ENCODE peak calls at places on chromosomes 12 and 14, in eight cellular contexts. S is activated T-helper 1 cell treated with anti-CD3 and anti-CD28 coated beads, Interleukin-2, amount 50 U/mL, for 16 hours; B is T-helper 2 cell; H is NCI-H774; D is hepatic stellate cell; T is nucleus accumbens; W is stomach; R is NCI-H1417. F is an unnamed sample.

GRCh38 chr14:32514236-32514635 is 185.1 kb downstream of the AKAP6 start:
- DNase-seq in S (no peak), B (no peak), H (no peak), D (no peak), T (no peak), W (no peak), R (no peak), F (no peak)

GRCh38 chr14:64683264-64683663 is 21.0 kb upstream of the PLEKHG3 start:
- DNase-seq in S (no peak), B (no peak), H (no peak), D (no peak), T (peak), W (no peak), R (no peak), F (peak)

GRCh38 chr12:115049617-115050016 is 365.6 kb upstream of the TBX3 start:
- DNase-seq in S (no peak), B (no peak), H (no peak), D (no peak), T (no peak), W (no peak), R (no peak), F (no peak)

GRCh38 chr12:53483225-53483978 is 15.9 kb downstream of the MAP3K12 start:
- DNase-seq in S (no peak), B (no peak), H (no peak), D (no peak), T (no peak), W (no peak), R (no peak), F (no peak)

GRCh38 chr14:89654998-89655397 is 238.0 kb upstream of the FOXN3 start:
- DNase-seq in S (no peak), B (no peak), H (peak), D (no peak), T (no peak), W (no peak), R (peak), F (no peak)

GRCh38 chr12:104478396-104479140 is 21.8 kb downstream of the CHST11 start:
- DNase-seq in S (no peak), B (no peak), H (no peak), D (no peak), T (peak), W (no peak), R (no peak), F (peak)

GRCh38 chr14:70658899-70659298 is 17.2 kb downstream of the TTC9 start:
- DNase-seq in S (no peak), B (no peak), H (no peak), D (no peak), T (no peak), W (no peak), R (no peak), F (no peak)

GRCh38 chr14:103973354-103973753 is 31.0 kb upstream of the RD3L start:
- DNase-seq in S (no peak), B (no peak), H (no peak), D (no peak), T (no peak), W (no peak), R (no peak), F (no peak)

GRCh38 chr14:72631401-72631800 is 262.5 kb downstream of the DPF3 start:
- DNase-seq in S (no peak), B (no peak), H (no peak), D (no peak), T (no peak), W (no peak), R (no peak), F (no peak)

GRCh38 chr12:59578239-59578638 is 17.6 kb upstream of the SLC16A7 start:
- DNase-seq in S (no peak), B (no peak), H (no peak), D (no peak), T (no peak), W (no peak), R (no peak), F (no peak)

GRCh38 chr12:109937371-109937770 is 37.3 kb downstream of the TCHP start:
- DNase-seq in S (no peak), B (no peak), H (no peak), D (no peak), T (no peak), W (no peak), R (no peak), F (peak)

GRCh38 chr12:47740536-47741339 is 15.4 kb upstream of the ENDOU start:
- DNase-seq in S (no peak), B (no peak), H (no peak), D (no peak), T (peak), W (no peak), R (peak), F (no peak)

GRCh38 chr14:69571879-69572633 is 2.6 kb downstream of the CCDC177 start:
- DNase-seq in S (no peak), B (no peak), H (peak), D (no peak), T (no peak), W (peak), R (peak), F (no peak)

GRCh38 chr12:121003650-121004049 is 12.6 kb downstream of the C12orf43 start:
- DNase-seq in S (no peak), B (no peak), H (no peak), D (no peak), T (no peak), W (peak), R (no peak), F (no peak)

GRCh38 chr14:87805315-87805723 is 187.7 kb downstream of the GALC start:
- DNase-seq in S (no peak), B (peak), H (no peak), D (no peak), T (peak), W (peak), R (peak), F (peak)

GRCh38 chr12:38886064-38886463 is 19.3 kb downstream of the CPNE8 start:
- DNase-seq in S (no peak), B (no peak), H (no peak), D (no peak), T (no peak), W (peak), R (no peak), F (no peak)

GRCh38 chr12:120529641-120530314 is 820 bp upstream of the COQ5 start:
- DNase-seq in S (no peak), B (no peak), H (peak), D (peak), T (no peak), W (peak), R (peak), F (peak)

GRCh38 chr12:46370792-46371717 is 1.5 kb downstream of the SLC38A2 start:
- DNase-seq in S (peak), B (peak), H (peak), D (peak), T (peak), W (peak), R (peak), F (peak)

GRCh38 chr14:75184447-75184846 is 8.0 kb upstream of the TMED10 start:
- DNase-seq in S (no peak), B (no peak), H (no peak), D (no peak), T (no peak), W (no peak), R (no peak), F (no peak)

GRCh38 chr12:51886021-51886710 is 1.7 kb upstream of the ANKRD33 start:
- DNase-seq in S (no peak), B (no peak), H (no peak), D (peak), T (no peak), W (no peak), R (no peak), F (peak)

GRCh38 chr14:23061995-23062394 is 4.7 kb upstream of the CDH24 start:
- DNase-seq in S (no peak), B (no peak), H (no peak), D (peak), T (no peak), W (peak), R (no peak), F (no peak)

GRCh38 chr12:4276524-4277204 is 3.1 kb downstream of the CCND2 start:
- DNase-seq in S (peak), B (peak), H (peak), D (peak), T (peak), W (peak), R (peak), F (peak)

GRCh38 chr12:129404556-129404955 is 499.3 kb downstream of the TMEM132D start:
- DNase-seq in S (no peak), B (no peak), H (no peak), D (no peak), T (no peak), W (no peak), R (no peak), F (no peak)

GRCh38 chr12:124993568-124994434 is at the start of gene BRI3BP:
- DNase-seq in S (peak), B (peak), H (peak), D (peak), T (peak), W (peak), R (peak), F (no peak)

GRCh38 chr12:49342914-49343731 is 3.6 kb upstream of the DNAJC22 start:
- DNase-seq in S (no peak), B (no peak), H (no peak), D (no peak), T (no peak), W (peak), R (peak), F (no peak)

GRCh38 chr14:97713023-97713422 is 915.8 kb downstream of the VRK1 start:
- DNase-seq in S (no peak), B (no peak), H (no peak), D (no peak), T (no peak), W (no peak), R (no peak), F (no peak)

F was measured in pons.